ENCODE peak calls at places on chromosome 16, in five cellular contexts. K is thoracic aorta, G is fibroblast of villous mesenchyme, I is mucosa of descending colon, B is tibial nerve. N is an unnamed sample.

GRCh38 chr16:12162151-12162559 is 185.6 kb downstream of the SNX29 start:
- DNase-seq in K (no peak), G (peak), I (no peak), B (no peak), N (no peak)

GRCh38 chr16:46612121-46612520 is 9.1 kb downstream of the SHCBP1 start:
- DNase-seq in K (no peak), G (no peak), I (no peak), B (no peak), N (no peak)

GRCh38 chr16:17556276-17557052 is 85.7 kb upstream of the XYLT1 start:
- DNase-seq in K (no peak), G (peak), I (peak), B (no peak), N (peak)

GRCh38 chr16:27366687-27367462 is 35.1 kb upstream of the IL21R start:
- DNase-seq in K (no peak), G (no peak), I (no peak), B (no peak), N (no peak)

GRCh38 chr16:48393843-48394703 is 8.9 kb upstream of the SIAH1 start:
- DNase-seq in K (no peak), G (peak), I (no peak), B (peak), N (peak)

GRCh38 chr16:65728652-65729051 is 606.8 kb upstream of the CDH11 start:
- DNase-seq in K (no peak), G (no peak), I (no peak), B (no peak), N (no peak)

GRCh38 chr16:30893082-30893743 is 664 bp downstream of the BCL7C start:
- DNase-seq in K (no peak), G (no peak), I (peak), B (no peak), N (no peak)

GRCh38 chr16:11328172-11329079 is 16.8 kb upstream of the RMI2 start:
- DNase-seq in K (no peak), G (peak), I (peak), B (peak), N (peak)

GRCh38 chr16:89152831-89153700 is 18.5 kb upstream of the CDH15 start:
- DNase-seq in K (no peak), G (no peak), I (no peak), B (no peak), N (no peak)

GRCh38 chr16:80564394-80564793 is 23.6 kb downstream of the DYNLRB2 start:
- DNase-seq in K (no peak), G (no peak), I (no peak), B (no peak), N (no peak)

GRCh38 chr16:3348547-3349167 is 7.0 kb upstream of the OR2C1 start:
- DNase-seq in K (no peak), G (no peak), I (no peak), B (no peak), N (no peak)

GRCh38 chr16:51002889-51003490 is 148.1 kb downstream of the SALL1 start:
- DNase-seq in K (no peak), G (no peak), I (no peak), B (no peak), N (no peak)

GRCh38 chr16:14007460-14007859 is 63.7 kb upstream of the MRTFB start:
- DNase-seq in K (no peak), G (peak), I (no peak), B (no peak), N (peak)

GRCh38 chr16:47470810-47471209 is 9.7 kb downstream of the PHKB start:
- DNase-seq in K (no peak), G (no peak), I (no peak), B (no peak), N (no peak)

GRCh38 chr16:69240336-69240735 is 53.4 kb downstream of the SNTB2 start:
- DNase-seq in K (no peak), G (peak), I (no peak), B (no peak), N (peak)

GRCh38 chr16:69363281-69363717 is 11.7 kb upstream of the TMED6 start:
- DNase-seq in K (no peak), G (no peak), I (no peak), B (no peak), N (no peak)

GRCh38 chr16:59249049-59249448 is 514.9 kb upstream of the GOT2 start:
- DNase-seq in K (no peak), G (no peak), I (no peak), B (no peak), N (no peak)

GRCh38 chr16:78703951-78704350 is 604.5 kb downstream of the WWOX start:
- DNase-seq in K (no peak), G (peak), I (no peak), B (no peak), N (no peak)

GRCh38 chr16:84026601-84027000 is 16.0 kb downstream of the SLC38A8 start:
- DNase-seq in K (no peak), G (no peak), I (no peak), B (no peak), N (no peak)

GRCh38 chr16:14286381-14287230 is 215.5 kb downstream of the MRTFB start:
- DNase-seq in K (no peak), G (no peak), I (peak), B (no peak), N (no peak)

GRCh38 chr16:1923299-1924034 is 5.3 kb upstream of the HS3ST6 start:
- DNase-seq in K (no peak), G (peak), I (peak), B (no peak), N (no peak)

GRCh38 chr16:57324649-57325223 is 33.8 kb upstream of the CCL22 start:
- DNase-seq in K (no peak), G (no peak), I (no peak), B (no peak), N (no peak)

GRCh38 chr16:66082424-66082823 is 284.1 kb upstream of the CDH5 start:
- DNase-seq in K (no peak), G (no peak), I (no peak), B (no peak), N (no peak)

GRCh38 chr16:66446737-66447136 is 19.6 kb downstream of the BEAN1 start:
- DNase-seq in K (no peak), G (no peak), I (no peak), B (no peak), N (no peak)

GRCh38 chr16:20792216-20792615 is 14.1 kb downstream of the ERI2 start:
- DNase-seq in K (no peak), G (no peak), I (no peak), B (no peak), N (no peak)

GRCh38 chr16:20904507-20905079 is 4.0 kb downstream of the LYRM1 start:
- DNase-seq in K (no peak), G (peak), I (no peak), B (peak), N (peak)

GRCh38 chr16:57123216-57123968 is 31.0 kb downstream of the CPNE2 start:
- DNase-seq in K (no peak), G (no peak), I (no peak), B (no peak), N (peak)

GRCh38 chr16:85065099-85065498 is 37.5 kb downstream of the KIAA0513 start:
- DNase-seq in K (no peak), G (no peak), I (no peak), B (no peak), N (no peak)

GRCh38 chr16:76653390-76654026 is 376.3 kb downstream of the CNTNAP4 start:
- DNase-seq in K (no peak), G (peak), I (peak), B (no peak), N (peak)

GRCh38 chr16:79008869-79009179 is 591.7 kb downstream of the MAF start:
- DNase-seq in K (no peak), G (no peak), I (no peak), B (no peak), N (no peak)

GRCh38 chr16:46884513-46885293 is 541 bp downstream of the GPT2 start:
- DNase-seq in K (no peak), G (peak), I (no peak), B (no peak), N (no peak)

GRCh38 chr16:28543072-28543471 is 4.3 kb upstream of the NUPR1 start:
- DNase-seq in K (no peak), G (peak), I (peak), B (peak), N (no peak)

DNA sequence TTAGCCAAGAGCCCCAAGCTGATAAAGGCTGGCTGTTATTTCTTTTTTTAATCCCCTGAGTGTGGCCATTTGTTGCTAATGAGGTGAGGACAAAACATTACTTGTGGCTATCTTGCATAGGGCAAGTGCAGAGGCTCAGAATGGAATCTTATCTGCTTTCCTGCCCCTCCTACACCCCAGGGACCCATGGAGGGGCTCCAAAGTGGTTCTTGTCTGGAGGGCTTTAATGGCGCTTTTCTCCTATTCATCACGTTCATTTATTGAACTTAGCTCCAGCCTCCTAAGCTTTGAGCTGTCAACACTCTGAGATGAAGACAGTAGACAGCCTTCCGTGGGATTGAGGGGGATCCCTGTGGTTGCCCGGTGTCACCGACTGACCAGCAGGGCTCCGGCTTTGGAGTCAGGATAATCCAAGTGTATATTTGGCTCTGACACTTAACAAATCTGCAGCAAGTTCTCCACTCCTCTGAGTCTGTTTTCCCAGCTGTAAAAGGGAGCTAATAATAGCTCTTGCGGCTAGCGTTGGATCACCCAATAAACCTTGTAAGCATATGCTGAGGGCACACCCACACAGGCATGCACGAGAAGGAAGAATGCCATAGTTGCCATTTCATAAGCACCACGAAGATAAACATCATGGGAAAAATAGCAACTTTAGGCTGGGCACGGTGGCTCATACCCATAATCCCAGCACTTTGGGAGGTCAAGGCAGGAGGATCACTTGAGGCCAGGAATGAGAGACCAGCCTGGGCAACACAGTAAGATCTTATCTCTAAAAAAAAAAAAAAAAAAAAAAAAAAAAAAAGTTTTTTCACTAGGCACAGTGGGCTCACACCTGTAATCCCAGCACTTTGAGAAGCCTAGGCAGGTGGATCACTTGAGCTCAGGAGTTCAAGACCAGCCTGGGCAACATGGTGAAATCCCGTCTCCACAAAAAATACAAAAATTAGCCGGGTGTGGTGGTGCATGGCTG is 44.8 kb downstream of the MYH11 start:
- DNase-seq in K (peak), G (peak), I (peak), B (no peak), N (peak)
- H3K4me3 ChIP-seq in K (peak), G (no peak), I (no peak), B (no peak), N (no peak)

GRCh38 chr16:167117-167462 is 1.3 kb downstream of the HBM start:
- DNase-seq in K (no peak), G (no peak), I (no peak), B (no peak), N (no peak)

GRCh38 chr16:168424-168823 is 2.6 kb downstream of the HBM start:
- DNase-seq in K (no peak), G (no peak), I (no peak), B (no peak), N (no peak)

GRCh38 chr16:166375-167116 is 768 bp downstream of the HBM start:
- DNase-seq in K (no peak), G (no peak), I (no peak), B (no peak), N (no peak)

GRCh38 chr16:165218-165538 is 600 bp upstream of the HBM start:
- DNase-seq in K (no peak), G (no peak), I (no peak), B (no peak), N (no peak)

DNA sequence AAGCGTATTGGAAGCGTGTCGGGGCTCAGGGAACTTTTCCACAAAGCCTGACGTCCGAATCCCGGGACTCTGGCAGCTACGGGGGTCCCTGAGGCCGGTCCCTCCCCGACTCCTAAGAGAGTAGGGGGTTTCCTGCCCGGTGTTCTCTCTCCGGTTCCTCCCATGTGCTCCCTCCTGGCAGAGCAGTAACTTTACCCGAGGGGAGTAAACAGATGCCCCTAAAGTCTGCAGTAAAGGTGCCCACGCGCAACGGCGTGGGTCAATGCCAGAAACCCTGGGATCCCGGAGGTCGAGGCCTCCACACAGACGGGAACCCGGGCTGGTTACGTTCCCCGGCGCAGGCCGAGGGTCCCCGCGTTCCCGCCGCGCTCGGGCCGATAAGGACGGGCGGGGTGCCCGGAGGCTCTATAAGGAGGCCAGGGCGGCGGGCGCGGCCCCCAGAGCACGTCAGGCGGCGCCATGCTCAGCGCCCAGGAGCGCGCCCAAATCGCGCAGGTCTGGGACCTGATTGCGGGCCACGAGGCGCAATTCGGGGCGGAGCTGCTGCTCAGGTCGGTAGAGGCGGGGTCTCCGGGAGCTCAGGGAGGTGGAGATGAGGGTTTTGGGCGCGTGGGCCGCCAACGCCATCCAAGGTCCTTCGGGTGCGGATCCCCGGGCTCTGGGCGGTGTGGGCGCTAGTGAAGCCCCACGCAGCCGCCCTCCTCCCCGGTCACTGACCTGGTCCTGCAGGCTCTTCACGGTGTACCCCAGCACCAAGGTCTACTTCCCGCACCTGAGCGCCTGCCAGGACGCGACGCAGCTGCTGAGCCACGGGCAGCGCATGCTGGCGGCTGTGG is at the start of gene HBM:
- DNase-seq in K (no peak), G (no peak), I (no peak), B (no peak), N (no peak)
- H3K4me3 ChIP-seq in K (peak), G (peak), I (no peak), B (no peak), N (no peak)

GRCh38 chr16:23836078-23836403 is 258 bp downstream of the PRKCB start:
- DNase-seq in K (no peak), G (no peak), I (no peak), B (no peak), N (no peak)
- H3K4me3 ChIP-seq in K (peak), G (no peak), I (peak), B (peak), N (no peak)

GRCh38 chr16:75265911-75266701 is 14.7 kb upstream of the BCAR1 start:
- DNase-seq in K (no peak), G (peak), I (peak), B (peak), N (peak)

GRCh38 chr16:75264531-75264998 is 13.1 kb upstream of the BCAR1 start:
- DNase-seq in K (no peak), G (peak), I (no peak), B (peak), N (no peak)

GRCh38 chr16:75263963-75264445 is 12.6 kb upstream of the BCAR1 start:
- DNase-seq in K (no peak), G (no peak), I (no peak), B (no peak), N (no peak)

GRCh38 chr16:75266738-75267630 is 15.6 kb upstream of the BCAR1 start:
- DNase-seq in K (no peak), G (no peak), I (no peak), B (no peak), N (no peak)

GRCh38 chr16:75264999-75265910 is 13.8 kb upstream of the BCAR1 start:
- DNase-seq in K (no peak), G (no peak), I (peak), B (no peak), N (no peak)
- H3K4me3 ChIP-seq in K (peak), G (peak), I (peak), B (peak), N (peak)

GRCh38 chr16:869823-870641 is 69.5 kb upstream of the GNG13 start:
- DNase-seq in K (no peak), G (no peak), I (no peak), B (no peak), N (no peak)

GRCh38 chr16:870856-871561 is 70.5 kb upstream of the GNG13 start:
- DNase-seq in K (no peak), G (no peak), I (no peak), B (no peak), N (no peak)

GRCh38 chr16:873243-873661 is 72.7 kb upstream of the GNG13 start:
- DNase-seq in K (no peak), G (no peak), I (no peak), B (no peak), N (no peak)

GRCh38 chr16:872436-873242 is 72.1 kb upstream of the GNG13 start:
- DNase-seq in K (no peak), G (no peak), I (no peak), B (no peak), N (no peak)

GRCh38 chr16:871562-872330 is 71.2 kb upstream of the GNG13 start:
- DNase-seq in K (no peak), G (no peak), I (no peak), B (no peak), N (no peak)
- H3K4me3 ChIP-seq in K (no peak), G (no peak), I (no peak), B (no peak), N (no peak)

GRCh38 chr16:67544329-67544841 is 15.8 kb downstream of the RIPOR1 start:
- DNase-seq in K (no peak), G (no peak), I (no peak), B (no peak), N (no peak)
- H3K4me3 ChIP-seq in K (no peak), G (no peak), I (no peak), B (no peak), N (no peak)

N was measured in brain microvascular endothelial cell.